ENCODE peak calls at places on chromosomes 1 and 21, in five cellular contexts. H is astrocyte of the cerebellum, P is T-helper 2 cell, C is GM12892, M is heart left ventricle. O is an unnamed sample.

GRCh38 chr1:201739492-201740085 is 89.4 kb upstream of the IPO9 start:
- DNase-seq in H (no peak), P (peak; percentile 37), M (peak; percentile 70), C (no peak), O (peak; percentile 67)

GRCh38 chr1:2109581-2110021 is 59.4 kb downstream of the PRKCZ start:
- DNase-seq in H (no peak), P (no peak), M (no peak), C (no peak), O (no peak)

GRCh38 chr21:37534431-37534830 is 167.9 kb downstream of the DYRK1A start:
- DNase-seq in P (no peak), C (no peak), H (no peak), M (no peak), O (no peak)

GRCh38 chr21:25983745-25984144 is 186.8 kb downstream of the APP start:
- DNase-seq in C (no peak), M (peak; percentile 33), P (no peak), H (no peak), O (no peak)

GRCh38 chr21:33640697-33641338 is 723 bp downstream of the CRYZL1 start:
- DNase-seq in P (no peak), H (no peak), M (no peak), C (no peak), O (no peak)

GRCh38 chr1:59707216-59707615 is 107.5 kb upstream of the HOOK1 start:
- DNase-seq in P (no peak), C (no peak), H (peak; percentile 88), M (peak; percentile 55), O (no peak)

GRCh38 chr1:87159378-87159915 is 169.2 kb upstream of the LMO4 start:
- DNase-seq in M (no peak), P (no peak), H (no peak), C (no peak), O (no peak)

GRCh38 chr1:183000563-183000962 is 22.7 kb upstream of the LAMC1 start:
- DNase-seq in C (no peak), M (no peak), P (no peak), H (no peak), O (no peak)

GRCh38 chr1:38497921-38498320 is 361.7 kb downstream of the RRAGC start:
- DNase-seq in C (no peak), P (no peak), M (no peak), H (no peak), O (no peak)

GRCh38 chr1:204463125-204464060 is 31.2 kb downstream of the PIK3C2B start:
- DNase-seq in H (no peak), P (no peak), M (no peak), C (no peak), O (no peak)

O was measured in thyroid gland.